ENCODE peak calls at places on chromosomes 7 and 10, in ten cellular contexts. One of them, this sample, is unnamed.

GRCh38 chr7:94243312-94243711 is 151.4 kb upstream of the COL1A2 start:
- DNase-seq in upper lobe of right lung: no peak
- DNase-seq in GM12865: no peak
- DNase-seq in cardiac muscle cell: no peak
- DNase-seq in right lobe of liver: no peak
- DNase-seq in prostate gland: no peak
- DNase-seq in lower leg skin: no peak
- DNase-seq in suprapubic skin: no peak
- DNase-seq in CD8-positive, alpha-beta T cell: no peak
- DNase-seq in cardiac fibroblast: no peak
- DNase-seq in this sample: no peak

GRCh38 chr10:63166742-63167258 is 33.7 kb downstream of the NRBF2 start:
- DNase-seq in cardiac muscle cell: peak; percentile 90
- DNase-seq in right lobe of liver: no peak
- DNase-seq in suprapubic skin: no peak
- DNase-seq in lower leg skin: no peak
- DNase-seq in CD8-positive, alpha-beta T cell: no peak
- DNase-seq in GM12865: peak; percentile 81
- DNase-seq in prostate gland: peak; percentile 10
- DNase-seq in cardiac fibroblast: peak; percentile 92
- DNase-seq in upper lobe of right lung: no peak
- DNase-seq in this sample: peak; percentile 93

GRCh38 chr7:93231264-93231663 is 902 bp upstream of the VPS50 start:
- DNase-seq in right lobe of liver: no peak
- DNase-seq in CD8-positive, alpha-beta T cell: no peak
- DNase-seq in cardiac fibroblast: no peak
- DNase-seq in cardiac muscle cell: peak; percentile 6
- DNase-seq in GM12865: no peak
- DNase-seq in upper lobe of right lung: no peak
- DNase-seq in lower leg skin: no peak
- DNase-seq in suprapubic skin: no peak
- DNase-seq in prostate gland: no peak
- DNase-seq in this sample: no peak

GRCh38 chr10:323651-324293 is 188.5 kb downstream of the ZMYND11 start:
- DNase-seq in lower leg skin: peak; percentile 96
- DNase-seq in suprapubic skin: peak; percentile 90
- DNase-seq in CD8-positive, alpha-beta T cell: no peak
- DNase-seq in cardiac fibroblast: peak; percentile 97
- DNase-seq in prostate gland: no peak
- DNase-seq in right lobe of liver: no peak
- DNase-seq in upper lobe of right lung: peak; percentile 77
- DNase-seq in cardiac muscle cell: peak; percentile 97
- DNase-seq in GM12865: peak; percentile 73
- DNase-seq in this sample: peak; percentile 98

GRCh38 chr7:142231716-142232115 is 26.1 kb downstream of the PRSS58 start:
- DNase-seq in cardiac fibroblast: peak; percentile 12
- DNase-seq in right lobe of liver: no peak
- DNase-seq in cardiac muscle cell: no peak
- DNase-seq in prostate gland: no peak
- DNase-seq in upper lobe of right lung: no peak
- DNase-seq in CD8-positive, alpha-beta T cell: no peak
- DNase-seq in lower leg skin: no peak
- DNase-seq in suprapubic skin: no peak
- DNase-seq in GM12865: peak; percentile 12
- DNase-seq in this sample: peak; percentile 2

GRCh38 chr7:112898432-112899290 is 108.5 kb upstream of the TMEM168 start:
- DNase-seq in suprapubic skin: no peak
- DNase-seq in cardiac fibroblast: peak; percentile 85
- DNase-seq in cardiac muscle cell: peak; percentile 84
- DNase-seq in lower leg skin: no peak
- DNase-seq in CD8-positive, alpha-beta T cell: no peak
- DNase-seq in upper lobe of right lung: no peak
- DNase-seq in right lobe of liver: no peak
- DNase-seq in GM12865: peak; percentile 72
- DNase-seq in prostate gland: no peak
- DNase-seq in this sample: peak; percentile 89

GRCh38 chr10:101075775-101076174 is 14.0 kb downstream of the KAZALD1 start:
- DNase-seq in suprapubic skin: no peak
- DNase-seq in lower leg skin: no peak
- DNase-seq in cardiac fibroblast: no peak
- DNase-seq in prostate gland: no peak
- DNase-seq in CD8-positive, alpha-beta T cell: no peak
- DNase-seq in cardiac muscle cell: no peak
- DNase-seq in right lobe of liver: no peak
- DNase-seq in upper lobe of right lung: no peak
- DNase-seq in GM12865: no peak
- DNase-seq in this sample: no peak

GRCh38 chr7:24786941-24787340 is 29.7 kb upstream of the GSDME start:
- DNase-seq in right lobe of liver: no peak
- DNase-seq in prostate gland: no peak
- DNase-seq in GM12865: peak; percentile 27
- DNase-seq in CD8-positive, alpha-beta T cell: no peak
- DNase-seq in lower leg skin: peak; percentile 89
- DNase-seq in cardiac muscle cell: peak; percentile 82
- DNase-seq in suprapubic skin: no peak
- DNase-seq in cardiac fibroblast: peak; percentile 98
- DNase-seq in upper lobe of right lung: no peak
- DNase-seq in this sample: peak; percentile 88

GRCh38 chr7:155386608-155387007 is 71.3 kb upstream of the EN2 start:
- DNase-seq in upper lobe of right lung: no peak
- DNase-seq in lower leg skin: no peak
- DNase-seq in right lobe of liver: no peak
- DNase-seq in GM12865: no peak
- DNase-seq in CD8-positive, alpha-beta T cell: no peak
- DNase-seq in cardiac fibroblast: no peak
- DNase-seq in suprapubic skin: no peak
- DNase-seq in cardiac muscle cell: no peak
- DNase-seq in prostate gland: no peak
- DNase-seq in this sample: no peak

GRCh38 chr10:8602821-8603220 is 548.3 kb downstream of the GATA3 start:
- DNase-seq in cardiac fibroblast: no peak
- DNase-seq in suprapubic skin: no peak
- DNase-seq in right lobe of liver: no peak
- DNase-seq in CD8-positive, alpha-beta T cell: no peak
- DNase-seq in cardiac muscle cell: no peak
- DNase-seq in prostate gland: no peak
- DNase-seq in lower leg skin: no peak
- DNase-seq in upper lobe of right lung: no peak
- DNase-seq in GM12865: no peak
- DNase-seq in this sample: no peak

GRCh38 chr10:35422236-35422635 is 85.9 kb downstream of the CCNY start:
- DNase-seq in CD8-positive, alpha-beta T cell: no peak
- DNase-seq in cardiac muscle cell: no peak
- DNase-seq in prostate gland: no peak
- DNase-seq in right lobe of liver: no peak
- DNase-seq in upper lobe of right lung: no peak
- DNase-seq in suprapubic skin: no peak
- DNase-seq in GM12865: no peak
- DNase-seq in cardiac fibroblast: peak; percentile 37
- DNase-seq in lower leg skin: no peak
- DNase-seq in this sample: no peak

GRCh38 chr7:134773164-134773563 is 6.3 kb upstream of the CALD1 start:
- DNase-seq in cardiac muscle cell: no peak
- DNase-seq in prostate gland: no peak
- DNase-seq in right lobe of liver: no peak
- DNase-seq in cardiac fibroblast: no peak
- DNase-seq in lower leg skin: no peak
- DNase-seq in GM12865: no peak
- DNase-seq in upper lobe of right lung: no peak
- DNase-seq in suprapubic skin: no peak
- DNase-seq in CD8-positive, alpha-beta T cell: no peak
- DNase-seq in this sample: no peak

DNA sequence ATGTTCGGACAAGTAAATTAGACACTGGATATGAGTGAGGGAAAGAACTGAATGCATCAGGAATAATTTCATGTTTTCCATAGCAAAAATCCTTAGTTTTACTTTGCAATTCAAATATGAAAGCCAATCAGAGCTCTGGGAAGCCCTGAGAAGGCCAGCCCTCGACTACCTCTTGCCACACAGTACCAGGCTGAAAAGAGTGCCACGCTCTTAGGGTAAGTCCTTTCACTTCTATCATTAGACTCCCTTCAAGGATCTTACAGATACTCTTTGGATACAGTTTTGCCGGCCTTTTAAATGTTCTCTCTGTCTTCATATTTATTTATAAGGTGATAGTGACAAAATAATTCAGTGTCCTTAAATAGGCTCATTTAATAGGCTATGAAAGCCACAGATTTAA is 1.9 kb downstream of the COBL start:
- DNase-seq in CD8-positive, alpha-beta T cell: no peak
- DNase-seq in lower leg skin: peak; percentile 46
- DNase-seq in GM12865: no peak
- DNase-seq in upper lobe of right lung: no peak
- DNase-seq in cardiac fibroblast: no peak
- DNase-seq in cardiac muscle cell: no peak
- DNase-seq in suprapubic skin: no peak
- DNase-seq in right lobe of liver: no peak
- DNase-seq in prostate gland: peak; percentile 25
- DNase-seq in this sample: no peak
- H3K4me3 ChIP-seq in CD8-positive, alpha-beta T cell: no peak overlapping the region
- H3K4me3 ChIP-seq in lower leg skin: no peak overlapping the region
- H3K4me3 ChIP-seq in GM12865: no peak overlapping the region
- H3K4me3 ChIP-seq in upper lobe of right lung: peak overlapping the region; percentile 62
- H3K4me3 ChIP-seq in cardiac fibroblast: no peak overlapping the region
- H3K4me3 ChIP-seq in cardiac muscle cell: no peak overlapping the region
- H3K4me3 ChIP-seq in suprapubic skin: no peak overlapping the region
- H3K4me3 ChIP-seq in right lobe of liver: no peak overlapping the region
- H3K4me3 ChIP-seq in prostate gland: peak overlapping the region; percentile 65
- H3K4me3 ChIP-seq in this sample: no peak overlapping the region

GRCh38 chr7:101395376-101395775 is 32.7 kb downstream of the COL26A1 start:
- DNase-seq in lower leg skin: no peak
- DNase-seq in CD8-positive, alpha-beta T cell: no peak
- DNase-seq in suprapubic skin: no peak
- DNase-seq in prostate gland: no peak
- DNase-seq in upper lobe of right lung: no peak
- DNase-seq in cardiac fibroblast: no peak
- DNase-seq in GM12865: peak; percentile 14
- DNase-seq in cardiac muscle cell: no peak
- DNase-seq in right lobe of liver: no peak
- DNase-seq in this sample: no peak

GRCh38 chr7:101399759-101400158 is 37.1 kb downstream of the COL26A1 start:
- DNase-seq in cardiac fibroblast: peak; percentile 13
- DNase-seq in prostate gland: no peak
- DNase-seq in lower leg skin: no peak
- DNase-seq in GM12865: no peak
- DNase-seq in suprapubic skin: no peak
- DNase-seq in CD8-positive, alpha-beta T cell: no peak
- DNase-seq in cardiac muscle cell: no peak
- DNase-seq in right lobe of liver: no peak
- DNase-seq in upper lobe of right lung: no peak
- DNase-seq in this sample: no peak

GRCh38 chr7:101397243-101397642 is 34.6 kb downstream of the COL26A1 start:
- DNase-seq in CD8-positive, alpha-beta T cell: no peak
- DNase-seq in GM12865: no peak
- DNase-seq in prostate gland: no peak
- DNase-seq in right lobe of liver: no peak
- DNase-seq in lower leg skin: no peak
- DNase-seq in cardiac muscle cell: no peak
- DNase-seq in suprapubic skin: no peak
- DNase-seq in cardiac fibroblast: no peak
- DNase-seq in upper lobe of right lung: no peak
- DNase-seq in this sample: no peak

GRCh38 chr7:101398631-101399289 is 36.1 kb downstream of the COL26A1 start:
- DNase-seq in suprapubic skin: no peak
- DNase-seq in GM12865: no peak
- DNase-seq in CD8-positive, alpha-beta T cell: no peak
- DNase-seq in upper lobe of right lung: no peak
- DNase-seq in prostate gland: no peak
- DNase-seq in lower leg skin: no peak
- DNase-seq in cardiac fibroblast: no peak
- DNase-seq in cardiac muscle cell: no peak
- DNase-seq in right lobe of liver: no peak
- DNase-seq in this sample: no peak

DNA sequence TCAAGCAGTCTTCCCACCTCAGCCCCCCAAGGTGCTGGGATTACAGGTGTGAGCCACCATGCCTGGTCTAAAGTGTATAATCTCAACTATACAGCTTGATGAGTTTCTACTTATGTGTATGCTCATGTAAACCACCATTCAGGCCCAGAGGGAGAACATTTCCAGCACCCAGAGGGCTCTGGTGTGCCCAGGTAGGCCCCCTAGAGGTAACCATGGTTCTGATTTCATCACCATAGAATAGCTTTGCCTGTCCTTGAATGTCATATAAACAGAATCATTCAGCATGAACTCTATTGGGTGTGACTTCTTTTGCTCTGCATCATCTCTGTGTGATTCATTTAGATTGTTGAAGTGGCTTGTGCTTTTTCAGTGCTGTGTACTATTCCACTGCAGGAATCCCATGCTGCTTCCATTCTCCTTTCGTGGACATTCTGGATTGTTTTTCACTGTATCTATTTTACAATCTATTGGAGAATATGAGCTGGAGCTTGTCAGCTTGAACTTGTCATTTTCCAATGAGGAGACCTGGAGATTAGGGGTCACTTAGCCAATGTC is 35.2 kb downstream of the COL26A1 start:
- DNase-seq in lower leg skin: no peak
- DNase-seq in upper lobe of right lung: no peak
- DNase-seq in prostate gland: no peak
- DNase-seq in right lobe of liver: no peak
- DNase-seq in cardiac fibroblast: no peak
- DNase-seq in suprapubic skin: no peak
- DNase-seq in CD8-positive, alpha-beta T cell: no peak
- DNase-seq in GM12865: no peak
- DNase-seq in cardiac muscle cell: no peak
- DNase-seq in this sample: no peak
- TF ChIP-seq CTCF in lower leg skin: no peak
- TF ChIP-seq CTCF in upper lobe of right lung: no peak
- TF ChIP-seq CTCF in prostate gland: no peak
- TF ChIP-seq CTCF in right lobe of liver: no peak
- TF ChIP-seq CTCF in cardiac fibroblast: no peak
- TF ChIP-seq CTCF in suprapubic skin: no peak
- TF ChIP-seq CTCF in CD8-positive, alpha-beta T cell: no peak
- TF ChIP-seq CTCF in GM12865: no peak
- TF ChIP-seq CTCF in cardiac muscle cell: no peak
- TF ChIP-seq CTCF in this sample: no peak

GRCh38 chr10:127196955-127197432 is 603 bp upstream of the INSYN2A start:
- DNase-seq in prostate gland: no peak
- DNase-seq in CD8-positive, alpha-beta T cell: no peak
- DNase-seq in cardiac fibroblast: no peak
- DNase-seq in upper lobe of right lung: no peak
- DNase-seq in GM12865: no peak
- DNase-seq in lower leg skin: no peak
- DNase-seq in suprapubic skin: no peak
- DNase-seq in right lobe of liver: no peak
- DNase-seq in cardiac muscle cell: no peak
- DNase-seq in this sample: no peak
- H3K4me3 ChIP-seq in prostate gland: peak overlapping the region; percentile 28
- H3K4me3 ChIP-seq in CD8-positive, alpha-beta T cell: no peak overlapping the region
- H3K4me3 ChIP-seq in cardiac fibroblast: peak overlapping the region; percentile 52
- H3K4me3 ChIP-seq in upper lobe of right lung: no peak overlapping the region
- H3K4me3 ChIP-seq in GM12865: no peak overlapping the region
- H3K4me3 ChIP-seq in lower leg skin: no peak overlapping the region
- H3K4me3 ChIP-seq in suprapubic skin: peak overlapping the region; percentile 61
- H3K4me3 ChIP-seq in right lobe of liver: no peak overlapping the region
- H3K4me3 ChIP-seq in cardiac muscle cell: peak overlapping the region; percentile 38
- H3K4me3 ChIP-seq in this sample: peak overlapping the region; percentile 49

DNA sequence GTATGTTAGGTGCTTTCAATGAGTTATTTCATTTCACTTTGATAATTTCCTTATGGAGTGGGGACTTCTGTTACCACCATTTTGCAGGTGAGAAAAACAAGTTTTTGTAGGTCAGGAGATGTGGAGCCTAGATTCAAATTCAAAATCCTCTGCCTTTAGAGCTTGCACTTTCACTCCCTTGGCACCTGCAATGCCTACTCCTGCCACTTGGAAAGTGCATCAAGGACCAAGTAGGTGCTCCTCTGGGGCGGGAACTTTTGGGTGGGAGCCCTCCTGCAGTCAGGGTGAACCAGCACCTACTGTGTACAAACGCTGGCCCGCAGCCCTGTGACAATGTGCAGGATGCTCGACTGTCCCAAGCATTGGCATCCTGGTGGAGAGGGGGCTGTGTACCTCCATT is 199.0 kb downstream of the EMX2 start:
- DNase-seq in upper lobe of right lung: no peak
- DNase-seq in suprapubic skin: no peak
- DNase-seq in GM12865: no peak
- DNase-seq in cardiac muscle cell: no peak
- DNase-seq in cardiac fibroblast: no peak
- DNase-seq in lower leg skin: no peak
- DNase-seq in prostate gland: no peak
- DNase-seq in CD8-positive, alpha-beta T cell: no peak
- DNase-seq in right lobe of liver: no peak
- DNase-seq in this sample: no peak
- TF ChIP-seq CTCF in upper lobe of right lung: no peak
- TF ChIP-seq CTCF in suprapubic skin: peak; percentile 20
- TF ChIP-seq CTCF in GM12865: no peak
- TF ChIP-seq CTCF in cardiac muscle cell: no peak
- TF ChIP-seq CTCF in cardiac fibroblast: peak; percentile 7
- TF ChIP-seq CTCF in lower leg skin: no peak
- TF ChIP-seq CTCF in prostate gland: no peak
- TF ChIP-seq CTCF in CD8-positive, alpha-beta T cell: no peak
- TF ChIP-seq CTCF in right lobe of liver: no peak
- TF ChIP-seq CTCF in this sample: peak; percentile 17